ENCODE peak calls at places on chromosomes 5 and 9, in eight cellular contexts. One of them, this sample, is unnamed.

GRCh38 chr5:116492776-116493175 is 81.8 kb downstream of the SEMA6A start:
- DNase-seq in MCF 10A: peak
- DNase-seq in GM23248: no peak
- DNase-seq in SK-N-SH: peak
- DNase-seq in HuH-7: no peak
- DNase-seq in HS-27A: no peak
- DNase-seq in stimulated activated CD8-positive, alpha-beta memory T cell treated with anti-CD3 and anti-CD28 coated beads, Interleukin-15, amount 100 ng/mL, for 4 hours: no peak
- DNase-seq in head of caudate nucleus: no peak
- DNase-seq in this sample: no peak

GRCh38 chr9:120387257-120387999 is 192.5 kb downstream of the CDK5RAP2 start:
- DNase-seq in MCF 10A: no peak
- DNase-seq in GM23248: no peak
- DNase-seq in SK-N-SH: no peak
- DNase-seq in HuH-7: peak
- DNase-seq in HS-27A: no peak
- DNase-seq in stimulated activated CD8-positive, alpha-beta memory T cell treated with anti-CD3 and anti-CD28 coated beads, Interleukin-15, amount 100 ng/mL, for 4 hours: no peak
- DNase-seq in head of caudate nucleus: no peak
- DNase-seq in this sample: no peak

GRCh38 chr5:175351126-175351525 is 92.9 kb downstream of the DRD1 start:
- DNase-seq in MCF 10A: no peak
- DNase-seq in GM23248: no peak
- DNase-seq in SK-N-SH: no peak
- DNase-seq in HuH-7: no peak
- DNase-seq in HS-27A: no peak
- DNase-seq in stimulated activated CD8-positive, alpha-beta memory T cell treated with anti-CD3 and anti-CD28 coated beads, Interleukin-15, amount 100 ng/mL, for 4 hours: no peak
- DNase-seq in head of caudate nucleus: no peak
- DNase-seq in this sample: no peak

GRCh38 chr5:179263391-179264052 is 81.7 kb downstream of the ADAMTS2 start:
- DNase-seq in MCF 10A: no peak
- DNase-seq in GM23248: no peak
- DNase-seq in SK-N-SH: peak
- DNase-seq in HuH-7: no peak
- DNase-seq in HS-27A: no peak
- DNase-seq in stimulated activated CD8-positive, alpha-beta memory T cell treated with anti-CD3 and anti-CD28 coated beads, Interleukin-15, amount 100 ng/mL, for 4 hours: no peak
- DNase-seq in head of caudate nucleus: no peak
- DNase-seq in this sample: no peak

GRCh38 chr9:16710888-16711287 is 159.6 kb downstream of the BNC2 start:
- DNase-seq in MCF 10A: no peak
- DNase-seq in GM23248: no peak
- DNase-seq in SK-N-SH: no peak
- DNase-seq in HuH-7: no peak
- DNase-seq in HS-27A: no peak
- DNase-seq in stimulated activated CD8-positive, alpha-beta memory T cell treated with anti-CD3 and anti-CD28 coated beads, Interleukin-15, amount 100 ng/mL, for 4 hours: no peak
- DNase-seq in head of caudate nucleus: no peak
- DNase-seq in this sample: no peak

GRCh38 chr9:133041958-133042357 is 11.2 kb downstream of the GTF3C5 start:
- DNase-seq in MCF 10A: no peak
- DNase-seq in GM23248: no peak
- DNase-seq in SK-N-SH: no peak
- DNase-seq in HuH-7: no peak
- DNase-seq in HS-27A: no peak
- DNase-seq in stimulated activated CD8-positive, alpha-beta memory T cell treated with anti-CD3 and anti-CD28 coated beads, Interleukin-15, amount 100 ng/mL, for 4 hours: no peak
- DNase-seq in head of caudate nucleus: no peak
- DNase-seq in this sample: no peak

GRCh38 chr5:178606269-178606668 is 16.1 kb upstream of the COL23A1 start:
- DNase-seq in MCF 10A: no peak
- DNase-seq in GM23248: no peak
- DNase-seq in SK-N-SH: no peak
- DNase-seq in HuH-7: no peak
- DNase-seq in HS-27A: no peak
- DNase-seq in stimulated activated CD8-positive, alpha-beta memory T cell treated with anti-CD3 and anti-CD28 coated beads, Interleukin-15, amount 100 ng/mL, for 4 hours: no peak
- DNase-seq in head of caudate nucleus: no peak
- DNase-seq in this sample: no peak

GRCh38 chr5:89904442-89904841 is 505.1 kb downstream of the CETN3 start:
- DNase-seq in MCF 10A: no peak
- DNase-seq in GM23248: peak
- DNase-seq in SK-N-SH: no peak
- DNase-seq in HuH-7: no peak
- DNase-seq in HS-27A: no peak
- DNase-seq in stimulated activated CD8-positive, alpha-beta memory T cell treated with anti-CD3 and anti-CD28 coated beads, Interleukin-15, amount 100 ng/mL, for 4 hours: no peak
- DNase-seq in head of caudate nucleus: no peak
- DNase-seq in this sample: no peak

GRCh38 chr9:131116281-131117101 is 8.9 kb upstream of the NUP214 start:
- DNase-seq in MCF 10A: no peak
- DNase-seq in GM23248: no peak
- DNase-seq in SK-N-SH: no peak
- DNase-seq in HuH-7: no peak
- DNase-seq in HS-27A: no peak
- DNase-seq in stimulated activated CD8-positive, alpha-beta memory T cell treated with anti-CD3 and anti-CD28 coated beads, Interleukin-15, amount 100 ng/mL, for 4 hours: no peak
- DNase-seq in head of caudate nucleus: peak
- DNase-seq in this sample: no peak

GRCh38 chr5:137320056-137321045 is 178.8 kb downstream of the SPOCK1 start:
- DNase-seq in MCF 10A: peak
- DNase-seq in GM23248: peak
- DNase-seq in SK-N-SH: peak
- DNase-seq in HuH-7: peak
- DNase-seq in HS-27A: no peak
- DNase-seq in stimulated activated CD8-positive, alpha-beta memory T cell treated with anti-CD3 and anti-CD28 coated beads, Interleukin-15, amount 100 ng/mL, for 4 hours: no peak
- DNase-seq in head of caudate nucleus: peak
- DNase-seq in this sample: peak

GRCh38 chr5:61295365-61295764 is 36.7 kb upstream of the ZSWIM6 start:
- DNase-seq in MCF 10A: no peak
- DNase-seq in GM23248: no peak
- DNase-seq in SK-N-SH: no peak
- DNase-seq in HuH-7: no peak
- DNase-seq in HS-27A: no peak
- DNase-seq in stimulated activated CD8-positive, alpha-beta memory T cell treated with anti-CD3 and anti-CD28 coated beads, Interleukin-15, amount 100 ng/mL, for 4 hours: no peak
- DNase-seq in head of caudate nucleus: no peak
- DNase-seq in this sample: no peak

GRCh38 chr9:131889437-131890244 is 149.8 kb upstream of the RAPGEF1 start:
- DNase-seq in MCF 10A: no peak
- DNase-seq in GM23248: no peak
- DNase-seq in SK-N-SH: peak
- DNase-seq in HuH-7: no peak
- DNase-seq in HS-27A: no peak
- DNase-seq in stimulated activated CD8-positive, alpha-beta memory T cell treated with anti-CD3 and anti-CD28 coated beads, Interleukin-15, amount 100 ng/mL, for 4 hours: no peak
- DNase-seq in head of caudate nucleus: no peak
- DNase-seq in this sample: no peak

GRCh38 chr9:128912270-128912853 is 8.4 kb upstream of the PHYHD1 start:
- DNase-seq in MCF 10A: peak
- DNase-seq in GM23248: peak
- DNase-seq in SK-N-SH: no peak
- DNase-seq in HuH-7: no peak
- DNase-seq in HS-27A: peak
- DNase-seq in stimulated activated CD8-positive, alpha-beta memory T cell treated with anti-CD3 and anti-CD28 coated beads, Interleukin-15, amount 100 ng/mL, for 4 hours: no peak
- DNase-seq in head of caudate nucleus: peak
- DNase-seq in this sample: peak

This sample was measured in HS-5.